ENCODE peak calls at places on chromosomes 4 and X, in six cellular contexts. B, O, L, H, S and N are unnamed samples. For H3K4me1 and H3K36me3, the result is how much of the 10 kb centered on the place peaks cover.

GRCh38 chrX:2370436-2370835 is 130.3 kb downstream of the DHRSX start:
- DNase-seq in B (no peak), O (no peak), L (no peak), H (no peak), S (no peak), N (no peak)

GRCh38 chrX:124086411-124086810 is 124.9 kb downstream of the STAG2 start:
- DNase-seq in B (no peak), O (no peak), L (no peak), H (no peak), S (no peak), N (no peak)

GRCh38 chr4:2977116-2978097 is 14.0 kb downstream of the GRK4 start:
- DNase-seq in B (peak), O (no peak), L (no peak), H (no peak), S (peak), N (no peak)

GRCh38 chr4:38310446-38311043 is 350.3 kb downstream of the PTTG2 start:
- DNase-seq in B (no peak), O (no peak), L (no peak), H (no peak), S (no peak), N (no peak)

GRCh38 chr4:106618920-106619319 is 250.3 kb upstream of the GIMD1 start:
- DNase-seq in B (no peak), O (no peak), L (no peak), H (no peak), S (no peak), N (no peak)

GRCh38 chrX:115650916-115651315 is 89.9 kb downstream of the PLS3 start:
- DNase-seq in B (peak), O (peak), L (no peak), H (peak), S (peak), N (peak)

GRCh38 chrX:31580726-31581125 is 508.9 kb upstream of the FTHL17 start:
- DNase-seq in B (peak), O (no peak), L (no peak), H (no peak), S (no peak), N (no peak)

GRCh38 chr4:78079701-78080430 is 22.7 kb downstream of the FRAS1 start:
- DNase-seq in B (no peak), O (no peak), L (no peak), H (no peak), S (no peak), N (no peak)

GRCh38 chrX:119989905-119990408 is 46.4 kb upstream of the NKAP start:
- DNase-seq in B (no peak), O (no peak), L (no peak), H (no peak), S (no peak), N (no peak)

GRCh38 chrX:119990995-119991787 is 47.6 kb upstream of the NKAP start:
- DNase-seq in B (no peak), O (no peak), L (no peak), H (peak), S (peak), N (no peak)

GRCh38 chrX:119996069-119996468 is 52.5 kb upstream of the NKAP start:
- DNase-seq in B (no peak), O (no peak), L (no peak), H (no peak), S (no peak), N (no peak)

GRCh38 chrX:119986203-119986602 is 42.7 kb upstream of the NKAP start:
- DNase-seq in B (no peak), O (no peak), L (no peak), H (no peak), S (no peak), N (no peak)

DNA sequence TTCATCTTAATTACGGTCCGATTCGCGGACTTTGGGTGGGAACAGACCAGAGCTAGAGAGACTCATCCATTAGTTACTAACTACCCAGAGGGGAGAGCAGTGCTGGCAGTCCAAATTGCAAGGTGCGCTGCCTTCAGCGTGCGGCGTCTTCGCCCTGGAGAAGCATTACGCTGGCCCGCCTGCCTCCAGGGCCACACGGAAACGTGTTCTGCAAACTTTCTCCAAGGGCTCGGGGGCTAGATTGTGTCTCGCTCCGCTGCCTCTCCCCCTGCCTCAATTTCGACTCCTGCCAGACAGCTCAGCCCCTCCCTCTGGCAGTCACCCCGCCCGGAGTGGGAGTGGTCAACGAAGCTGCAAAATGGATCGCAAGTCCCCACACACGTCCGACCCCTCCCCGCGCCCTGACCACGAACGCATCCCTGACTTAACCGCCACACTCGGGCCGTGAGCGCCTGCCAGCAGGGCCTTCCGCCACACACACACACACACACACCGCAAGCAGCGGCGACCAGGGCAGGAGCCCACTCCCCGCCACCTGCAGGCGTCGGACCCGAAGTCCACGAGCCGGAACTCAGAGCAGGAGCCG is 47.0 kb upstream of the NKAP start:
- DNase-seq in B (no peak), O (no peak), L (no peak), H (peak), S (no peak), N (no peak)
- H3K4me3 ChIP-seq in B (no peak), O (peak), L (no peak), H (peak), S (no peak), N (no peak)

GRCh38 chr4:181848357-181848756 is 394.8 kb upstream of the TENM3 start:
- DNase-seq in B (no peak), O (no peak), L (no peak), H (no peak), S (no peak), N (no peak)
- H3K4me1 ChIP-seq in B (under half), O (under half), L (under half), H (under half), S (under half), N (under half)

GRCh38 chr4:55866290-55866907 is 13.0 kb downstream of the EXOC1 start:
- DNase-seq in B (peak), O (no peak), L (no peak), H (no peak), S (peak), N (no peak)
- H3K36me3 ChIP-seq in B (under half), O (under half), L (under half), H (under half), S (under half), N (under half)

DNA sequence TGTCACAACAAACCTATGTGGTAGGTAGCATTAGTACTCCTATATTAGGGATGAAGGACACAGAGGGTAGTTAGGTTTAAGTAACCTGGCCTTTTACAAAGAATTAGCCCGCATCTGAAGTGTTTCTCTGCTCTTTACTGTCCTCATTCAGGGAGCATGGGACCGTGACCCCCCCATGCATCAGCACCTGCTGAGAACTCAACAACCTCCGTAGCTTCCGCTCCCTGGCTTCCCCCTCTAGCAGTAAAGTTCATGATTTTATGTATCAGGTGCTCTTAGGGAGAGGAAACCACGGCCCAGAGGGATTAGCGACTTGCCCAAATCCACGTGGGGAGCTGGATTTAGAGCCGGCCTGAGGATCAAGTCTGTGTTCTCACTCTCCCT is 284.6 kb upstream of the GATB start:
- DNase-seq in B (no peak), O (no peak), L (no peak), H (no peak), S (no peak), N (no peak)
- H3K4me3 ChIP-seq in B (no peak), O (peak), L (no peak), H (peak), S (no peak), N (no peak)

GRCh38 chr4:98614081-98614480 is 44.3 kb downstream of the TSPAN5 start:
- DNase-seq in B (no peak), O (no peak), L (no peak), H (no peak), S (no peak), N (no peak)
- H3K4me1 ChIP-seq in B (under half), O (under half), L (under half), H (under half), S (under half), N (under half)